ENCODE peak calls at places on chromosomes 11 and 22, in eight cellular contexts. One of them, this sample, is unnamed.

GRCh38 chr11:61609970-61610347 is 29.1 kb upstream of the SYT7 start:
- DNase-seq in choroid plexus epithelial cell: no peak
- DNase-seq in lower lobe of right lung: no peak
- DNase-seq in epithelial cell of esophagus: peak; percentile 49
- DNase-seq in spleen: no peak
- DNase-seq in body of pancreas: peak; percentile 54
- DNase-seq in glutamatergic neuron: peak; percentile 54
- DNase-seq in GM10248: no peak
- DNase-seq in this sample: no peak

GRCh38 chr11:27472398-27473016 is at the start of gene LGR4:
- DNase-seq in choroid plexus epithelial cell: peak; percentile 96
- DNase-seq in lower lobe of right lung: peak; percentile 85
- DNase-seq in epithelial cell of esophagus: peak; percentile 99
- DNase-seq in spleen: peak; percentile 92
- DNase-seq in body of pancreas: peak; percentile 98
- DNase-seq in glutamatergic neuron: peak; percentile 94
- DNase-seq in GM10248: peak; percentile 66
- DNase-seq in this sample: peak; percentile 88

GRCh38 chr11:114256176-114256897 is 39.9 kb upstream of the NNMT start:
- DNase-seq in choroid plexus epithelial cell: no peak
- DNase-seq in lower lobe of right lung: no peak
- DNase-seq in epithelial cell of esophagus: no peak
- DNase-seq in spleen: no peak
- DNase-seq in body of pancreas: no peak
- DNase-seq in glutamatergic neuron: peak; percentile 43
- DNase-seq in GM10248: no peak
- DNase-seq in this sample: no peak

GRCh38 chr11:129324533-129325175 is 51.0 kb upstream of the BARX2 start:
- DNase-seq in choroid plexus epithelial cell: peak; percentile 30
- DNase-seq in lower lobe of right lung: no peak
- DNase-seq in epithelial cell of esophagus: peak; percentile 24
- DNase-seq in spleen: no peak
- DNase-seq in body of pancreas: peak; percentile 80
- DNase-seq in glutamatergic neuron: peak; percentile 58
- DNase-seq in GM10248: no peak
- DNase-seq in this sample: no peak

GRCh38 chr11:60242607-60243292 is at the start of gene MS4A4E:
- DNase-seq in choroid plexus epithelial cell: no peak
- DNase-seq in lower lobe of right lung: no peak
- DNase-seq in epithelial cell of esophagus: no peak
- DNase-seq in spleen: no peak
- DNase-seq in body of pancreas: no peak
- DNase-seq in glutamatergic neuron: no peak
- DNase-seq in GM10248: no peak
- DNase-seq in this sample: no peak

GRCh38 chr11:105151936-105152554 is 12.5 kb upstream of the CARD18 start:
- DNase-seq in choroid plexus epithelial cell: peak; percentile 83
- DNase-seq in lower lobe of right lung: no peak
- DNase-seq in epithelial cell of esophagus: peak; percentile 83
- DNase-seq in spleen: no peak
- DNase-seq in body of pancreas: no peak
- DNase-seq in glutamatergic neuron: no peak
- DNase-seq in GM10248: no peak
- DNase-seq in this sample: no peak

GRCh38 chr22:19669570-19669969 is 44.7 kb upstream of the SEPTIN5 start:
- DNase-seq in choroid plexus epithelial cell: no peak
- DNase-seq in lower lobe of right lung: no peak
- DNase-seq in epithelial cell of esophagus: no peak
- DNase-seq in spleen: no peak
- DNase-seq in body of pancreas: no peak
- DNase-seq in glutamatergic neuron: no peak
- DNase-seq in GM10248: peak; percentile 4
- DNase-seq in this sample: no peak

GRCh38 chr11:106238704-106239360 is 161.4 kb downstream of the AASDHPPT start:
- DNase-seq in choroid plexus epithelial cell: no peak
- DNase-seq in lower lobe of right lung: no peak
- DNase-seq in epithelial cell of esophagus: peak; percentile 58
- DNase-seq in spleen: no peak
- DNase-seq in body of pancreas: peak; percentile 17
- DNase-seq in glutamatergic neuron: no peak
- DNase-seq in GM10248: no peak
- DNase-seq in this sample: no peak

GRCh38 chr22:31085493-31085824 is 4.3 kb downstream of the SMTN start:
- DNase-seq in choroid plexus epithelial cell: no peak
- DNase-seq in lower lobe of right lung: no peak
- DNase-seq in epithelial cell of esophagus: no peak
- DNase-seq in spleen: no peak
- DNase-seq in body of pancreas: peak; percentile 63
- DNase-seq in glutamatergic neuron: no peak
- DNase-seq in GM10248: no peak
- DNase-seq in this sample: no peak

GRCh38 chr11:119206512-119207299 is 567 bp downstream of the CBL start:
- DNase-seq in choroid plexus epithelial cell: peak; percentile 21
- DNase-seq in lower lobe of right lung: peak; percentile 83
- DNase-seq in epithelial cell of esophagus: peak; percentile 24
- DNase-seq in spleen: peak; percentile 93
- DNase-seq in body of pancreas: peak; percentile 42
- DNase-seq in glutamatergic neuron: peak; percentile 77
- DNase-seq in GM10248: peak; percentile 76
- DNase-seq in this sample: peak; percentile 60

GRCh38 chr11:66268953-66269906 is 791 bp downstream of the RAB1B start:
- DNase-seq in choroid plexus epithelial cell: peak; percentile 46
- DNase-seq in lower lobe of right lung: no peak
- DNase-seq in epithelial cell of esophagus: no peak
- DNase-seq in spleen: peak; percentile 89
- DNase-seq in body of pancreas: peak; percentile 36
- DNase-seq in glutamatergic neuron: peak; percentile 32
- DNase-seq in GM10248: no peak
- DNase-seq in this sample: no peak

GRCh38 chr22:37186228-37186996 is 1.6 kb downstream of the C1QTNF6 start:
- DNase-seq in choroid plexus epithelial cell: peak; percentile 96
- DNase-seq in lower lobe of right lung: peak; percentile 26
- DNase-seq in epithelial cell of esophagus: peak; percentile 86
- DNase-seq in spleen: peak; percentile 79
- DNase-seq in body of pancreas: peak; percentile 27
- DNase-seq in glutamatergic neuron: peak; percentile 6
- DNase-seq in GM10248: peak; percentile 80
- DNase-seq in this sample: peak; percentile 27

GRCh38 chr22:46351131-46351735 is 15.7 kb downstream of the TRMU start:
- DNase-seq in choroid plexus epithelial cell: no peak
- DNase-seq in lower lobe of right lung: peak; percentile 36
- DNase-seq in epithelial cell of esophagus: no peak
- DNase-seq in spleen: peak; percentile 56
- DNase-seq in body of pancreas: no peak
- DNase-seq in glutamatergic neuron: no peak
- DNase-seq in GM10248: no peak
- DNase-seq in this sample: no peak

GRCh38 chr22:44523981-44524759 is 26.1 kb upstream of the RTL6 start:
- DNase-seq in choroid plexus epithelial cell: peak; percentile 94
- DNase-seq in lower lobe of right lung: no peak
- DNase-seq in epithelial cell of esophagus: no peak
- DNase-seq in spleen: no peak
- DNase-seq in body of pancreas: peak; percentile 29
- DNase-seq in glutamatergic neuron: no peak
- DNase-seq in GM10248: no peak
- DNase-seq in this sample: no peak

GRCh38 chr22:29219881-29220670 is 14.4 kb downstream of the EMID1 start:
- DNase-seq in choroid plexus epithelial cell: no peak
- DNase-seq in lower lobe of right lung: no peak
- DNase-seq in epithelial cell of esophagus: no peak
- DNase-seq in spleen: peak; percentile 67
- DNase-seq in body of pancreas: peak; percentile 25
- DNase-seq in glutamatergic neuron: peak; percentile 5
- DNase-seq in GM10248: no peak
- DNase-seq in this sample: no peak
- TF ChIP-seq CTCF in choroid plexus epithelial cell: no peak
- TF ChIP-seq CTCF in lower lobe of right lung: no peak
- TF ChIP-seq CTCF in epithelial cell of esophagus: no peak
- TF ChIP-seq CTCF in spleen: no peak
- TF ChIP-seq CTCF in body of pancreas: no peak
- TF ChIP-seq CTCF in glutamatergic neuron: no peak
- TF ChIP-seq CTCF in GM10248: no peak
- TF ChIP-seq CTCF in this sample: no peak

GRCh38 chr22:42717197-42717967 is 3.3 kb downstream of the A4GALT start:
- DNase-seq in choroid plexus epithelial cell: no peak
- DNase-seq in lower lobe of right lung: no peak
- DNase-seq in epithelial cell of esophagus: peak; percentile 73
- DNase-seq in spleen: no peak
- DNase-seq in body of pancreas: no peak
- DNase-seq in glutamatergic neuron: peak; percentile 65
- DNase-seq in GM10248: no peak
- DNase-seq in this sample: no peak

GRCh38 chr22:42719656-42720262 is 911 bp downstream of the A4GALT start:
- DNase-seq in choroid plexus epithelial cell: no peak
- DNase-seq in lower lobe of right lung: no peak
- DNase-seq in epithelial cell of esophagus: peak; percentile 26
- DNase-seq in spleen: no peak
- DNase-seq in body of pancreas: no peak
- DNase-seq in glutamatergic neuron: no peak
- DNase-seq in GM10248: peak; percentile 37
- DNase-seq in this sample: peak; percentile 28

GRCh38 chr22:42721045-42721434 is 370 bp upstream of the A4GALT start:
- DNase-seq in choroid plexus epithelial cell: no peak
- DNase-seq in lower lobe of right lung: no peak
- DNase-seq in epithelial cell of esophagus: no peak
- DNase-seq in spleen: no peak
- DNase-seq in body of pancreas: no peak
- DNase-seq in glutamatergic neuron: no peak
- DNase-seq in GM10248: no peak
- DNase-seq in this sample: no peak

GRCh38 chr22:42720263-42721044 is at the start of gene A4GALT:
- DNase-seq in choroid plexus epithelial cell: no peak
- DNase-seq in lower lobe of right lung: no peak
- DNase-seq in epithelial cell of esophagus: no peak
- DNase-seq in spleen: peak; percentile 83
- DNase-seq in body of pancreas: no peak
- DNase-seq in glutamatergic neuron: peak; percentile 50
- DNase-seq in GM10248: peak; percentile 80
- DNase-seq in this sample: no peak

DNA sequence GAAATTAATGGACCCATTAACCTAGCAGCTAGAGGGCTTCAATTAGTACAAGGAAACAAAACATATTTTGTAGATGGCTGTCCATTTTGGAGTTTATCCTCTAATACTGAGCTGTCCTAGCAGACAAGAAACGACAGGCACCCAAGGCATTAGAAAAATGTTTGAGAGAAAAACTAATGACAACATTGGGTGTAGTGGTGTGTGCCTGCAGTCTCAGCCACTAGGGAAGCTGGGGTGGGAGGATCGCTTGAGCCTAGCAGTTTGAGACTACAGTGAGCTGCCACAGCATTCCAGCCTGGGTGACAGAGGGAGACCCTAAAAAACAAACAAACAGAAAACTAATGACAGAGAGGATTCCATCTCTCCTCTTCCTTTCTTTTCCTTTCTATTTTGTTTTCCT is 1.5 kb downstream of the A4GALT start:
- DNase-seq in choroid plexus epithelial cell: no peak
- DNase-seq in lower lobe of right lung: no peak
- DNase-seq in epithelial cell of esophagus: peak; percentile 55
- DNase-seq in spleen: no peak
- DNase-seq in body of pancreas: no peak
- DNase-seq in glutamatergic neuron: no peak
- DNase-seq in GM10248: peak; percentile 16
- DNase-seq in this sample: no peak
- TF ChIP-seq CTCF in choroid plexus epithelial cell: no peak
- TF ChIP-seq CTCF in lower lobe of right lung: no peak
- TF ChIP-seq CTCF in epithelial cell of esophagus: peak; percentile 24
- TF ChIP-seq CTCF in spleen: no peak
- TF ChIP-seq CTCF in body of pancreas: no peak
- TF ChIP-seq CTCF in glutamatergic neuron: no peak
- TF ChIP-seq CTCF in GM10248: no peak
- TF ChIP-seq CTCF in this sample: no peak

GRCh38 chr22:39503590-39503989 is 1.5 kb downstream of the MIEF1 start:
- DNase-seq in choroid plexus epithelial cell: no peak
- DNase-seq in lower lobe of right lung: peak; percentile 4
- DNase-seq in epithelial cell of esophagus: no peak
- DNase-seq in spleen: no peak
- DNase-seq in body of pancreas: no peak
- DNase-seq in glutamatergic neuron: no peak
- DNase-seq in GM10248: no peak
- DNase-seq in this sample: no peak

GRCh38 chr22:39504071-39504470 is 2.0 kb downstream of the MIEF1 start:
- DNase-seq in choroid plexus epithelial cell: no peak
- DNase-seq in lower lobe of right lung: peak; percentile 24
- DNase-seq in epithelial cell of esophagus: no peak
- DNase-seq in spleen: no peak
- DNase-seq in body of pancreas: no peak
- DNase-seq in glutamatergic neuron: no peak
- DNase-seq in GM10248: no peak
- DNase-seq in this sample: no peak

GRCh38 chr22:39501644-39502108 is 414 bp upstream of the MIEF1 start:
- DNase-seq in choroid plexus epithelial cell: no peak
- DNase-seq in lower lobe of right lung: no peak
- DNase-seq in epithelial cell of esophagus: no peak
- DNase-seq in spleen: no peak
- DNase-seq in body of pancreas: no peak
- DNase-seq in glutamatergic neuron: no peak
- DNase-seq in GM10248: no peak
- DNase-seq in this sample: no peak

GRCh38 chr22:39502789-39503464 is 837 bp downstream of the MIEF1 start:
- DNase-seq in choroid plexus epithelial cell: peak; percentile 57
- DNase-seq in lower lobe of right lung: peak; percentile 45
- DNase-seq in epithelial cell of esophagus: no peak
- DNase-seq in spleen: no peak
- DNase-seq in body of pancreas: no peak
- DNase-seq in glutamatergic neuron: no peak
- DNase-seq in GM10248: no peak
- DNase-seq in this sample: no peak

GRCh38 chr22:39502109-39502788 is at the start of gene MIEF1:
- DNase-seq in choroid plexus epithelial cell: peak; percentile 95
- DNase-seq in lower lobe of right lung: peak; percentile 99
- DNase-seq in epithelial cell of esophagus: peak; percentile 95
- DNase-seq in spleen: peak; percentile 99
- DNase-seq in body of pancreas: peak; percentile 99
- DNase-seq in glutamatergic neuron: peak; percentile 98
- DNase-seq in GM10248: peak; percentile 98
- DNase-seq in this sample: peak; percentile 93
- TF ChIP-seq CTCF in choroid plexus epithelial cell: no peak
- TF ChIP-seq CTCF in lower lobe of right lung: no peak
- TF ChIP-seq CTCF in epithelial cell of esophagus: no peak
- TF ChIP-seq CTCF in spleen: no peak
- TF ChIP-seq CTCF in body of pancreas: no peak
- TF ChIP-seq CTCF in glutamatergic neuron: no peak
- TF ChIP-seq CTCF in GM10248: no peak
- TF ChIP-seq CTCF in this sample: no peak

DNA sequence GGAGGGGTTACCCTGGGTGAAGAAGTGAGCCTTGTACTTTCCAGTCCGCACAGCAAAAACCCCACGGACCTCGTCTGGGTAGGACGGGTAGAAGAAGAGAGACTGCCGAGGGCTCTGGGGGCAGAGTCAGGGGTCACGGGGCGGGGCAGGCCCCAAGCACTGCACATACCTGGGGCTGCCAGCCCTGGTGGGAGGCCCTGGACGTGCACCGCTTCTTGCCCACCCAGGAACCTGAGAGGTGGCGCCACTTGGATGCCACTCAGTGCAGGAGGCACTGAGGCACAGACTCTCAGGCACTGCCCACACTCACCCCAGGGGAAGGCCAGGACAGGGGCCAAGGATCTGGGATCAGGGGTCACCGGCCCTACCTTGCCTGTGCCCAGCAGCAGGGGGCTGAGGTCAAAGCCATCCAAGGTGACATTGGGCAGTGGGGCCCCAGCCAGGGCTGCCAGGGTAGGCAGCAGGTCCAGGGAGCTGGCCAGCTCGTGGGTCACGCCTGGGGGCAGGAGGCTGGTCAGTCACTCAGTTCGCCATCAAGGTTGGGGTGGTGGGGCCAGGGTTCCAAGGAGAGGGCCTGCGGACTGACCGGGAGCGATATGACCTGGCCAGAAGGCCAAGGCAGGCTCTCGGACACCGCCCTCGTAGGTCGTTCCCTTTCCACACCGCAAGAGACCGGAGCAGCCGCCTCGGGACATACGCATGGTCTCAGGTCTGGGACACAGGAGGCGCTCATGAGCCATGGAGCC is 2.2 kb downstream of the ARSA start:
- DNase-seq in choroid plexus epithelial cell: no peak
- DNase-seq in lower lobe of right lung: no peak
- DNase-seq in epithelial cell of esophagus: no peak
- DNase-seq in spleen: peak; percentile 80
- DNase-seq in body of pancreas: no peak
- DNase-seq in glutamatergic neuron: no peak
- DNase-seq in GM10248: no peak
- DNase-seq in this sample: peak; percentile 65
- TF ChIP-seq CTCF in choroid plexus epithelial cell: no peak
- TF ChIP-seq CTCF in lower lobe of right lung: no peak
- TF ChIP-seq CTCF in epithelial cell of esophagus: no peak
- TF ChIP-seq CTCF in spleen: no peak
- TF ChIP-seq CTCF in body of pancreas: no peak
- TF ChIP-seq CTCF in glutamatergic neuron: no peak
- TF ChIP-seq CTCF in GM10248: no peak
- TF ChIP-seq CTCF in this sample: no peak